ENCODE peak calls at places on chromosomes 16 and 17, in five cellular contexts. One of them, this sample, is unnamed.

GRCh38 chr16:29992371-29992967 is 2.9 kb downstream of the HIRIP3 start:
- DNase-seq in K562: no peak
- DNase-seq in GM12878: no peak
- DNase-seq in HCT116: no peak
- DNase-seq in HepG2: no peak
- DNase-seq in this sample: no peak

GRCh38 chr16:54932737-54933254 is 2.1 kb downstream of the IRX5 start:
- DNase-seq in K562: no peak
- DNase-seq in GM12878: no peak
- DNase-seq in HCT116: no peak
- DNase-seq in HepG2: no peak
- DNase-seq in this sample: no peak

GRCh38 chr16:5615868-5616642 is 518.5 kb upstream of the EEF2KMT start:
- DNase-seq in K562: peak; percentile 86
- DNase-seq in GM12878: no peak
- DNase-seq in HCT116: peak; percentile 24
- DNase-seq in HepG2: peak; percentile 35
- DNase-seq in this sample: peak; percentile 84

GRCh38 chr17:15103785-15104184 is 161.3 kb downstream of the PMP22 start:
- DNase-seq in K562: no peak
- DNase-seq in GM12878: no peak
- DNase-seq in HCT116: no peak
- DNase-seq in HepG2: no peak
- DNase-seq in this sample: no peak

GRCh38 chr17:39730095-39730921 is at the start of gene MIEN1:
- DNase-seq in K562: peak; percentile 97
- DNase-seq in GM12878: peak; percentile 43
- DNase-seq in HCT116: peak; percentile 64
- DNase-seq in HepG2: peak; percentile 78
- DNase-seq in this sample: peak; percentile 99

GRCh38 chr16:87044829-87045228 is 272.4 kb downstream of the C16orf95 start:
- DNase-seq in K562: no peak
- DNase-seq in GM12878: no peak
- DNase-seq in HCT116: no peak
- DNase-seq in HepG2: no peak
- DNase-seq in this sample: no peak

GRCh38 chr16:58299757-58300349 is 5.0 kb upstream of the PRSS54 start:
- DNase-seq in K562: peak; percentile 30
- DNase-seq in GM12878: no peak
- DNase-seq in HCT116: peak; percentile 13
- DNase-seq in HepG2: peak; percentile 26
- DNase-seq in this sample: no peak

GRCh38 chr17:58533616-58534188 is 19.3 kb upstream of the MTMR4 start:
- DNase-seq in K562: no peak
- DNase-seq in GM12878: no peak
- DNase-seq in HCT116: no peak
- DNase-seq in HepG2: no peak
- DNase-seq in this sample: no peak

GRCh38 chr17:28551421-28552186 is 820 bp downstream of the UNC119 start:
- DNase-seq in K562: no peak
- DNase-seq in GM12878: no peak
- DNase-seq in HCT116: no peak
- DNase-seq in HepG2: no peak
- DNase-seq in this sample: no peak

GRCh38 chr17:56185905-56186783 is 32.9 kb downstream of the ANKFN1 start:
- DNase-seq in K562: no peak
- DNase-seq in GM12878: no peak
- DNase-seq in HCT116: no peak
- DNase-seq in HepG2: no peak
- DNase-seq in this sample: no peak

GRCh38 chr16:2337431-2338296 is 2.9 kb downstream of the ABCA3 start:
- DNase-seq in K562: no peak
- DNase-seq in GM12878: no peak
- DNase-seq in HCT116: no peak
- DNase-seq in HepG2: no peak
- DNase-seq in this sample: no peak

GRCh38 chr16:17305694-17306093 is 165.1 kb downstream of the XYLT1 start:
- DNase-seq in K562: no peak
- DNase-seq in GM12878: peak; percentile 48
- DNase-seq in HCT116: no peak
- DNase-seq in HepG2: no peak
- DNase-seq in this sample: no peak

GRCh38 chr17:9788582-9788981 is 2.8 kb downstream of the DHRS7C start:
- DNase-seq in K562: no peak
- DNase-seq in GM12878: no peak
- DNase-seq in HCT116: no peak
- DNase-seq in HepG2: no peak
- DNase-seq in this sample: no peak

GRCh38 chr16:56388209-56388608 is 37.1 kb downstream of the AMFR start:
- DNase-seq in K562: no peak
- DNase-seq in GM12878: no peak
- DNase-seq in HCT116: no peak
- DNase-seq in HepG2: no peak
- DNase-seq in this sample: no peak
- TF ChIP-seq ZBTB33 in K562: no peak
- TF ChIP-seq ZBTB33 in GM12878: no peak
- TF ChIP-seq ZBTB33 in HCT116: no peak
- TF ChIP-seq ZBTB33 in HepG2: no peak
- TF ChIP-seq ZBTB33 in this sample: no peak

GRCh38 chr16:53744449-53744848 is 40.5 kb downstream of the FTO start:
- DNase-seq in K562: no peak
- DNase-seq in GM12878: no peak
- DNase-seq in HCT116: no peak
- DNase-seq in HepG2: peak; percentile 67
- DNase-seq in this sample: no peak
- TF ChIP-seq REST in K562: no peak
- TF ChIP-seq REST in GM12878: no peak
- TF ChIP-seq REST in HCT116: no peak
- TF ChIP-seq REST in HepG2: no peak
- TF ChIP-seq REST in this sample: no peak

DNA sequence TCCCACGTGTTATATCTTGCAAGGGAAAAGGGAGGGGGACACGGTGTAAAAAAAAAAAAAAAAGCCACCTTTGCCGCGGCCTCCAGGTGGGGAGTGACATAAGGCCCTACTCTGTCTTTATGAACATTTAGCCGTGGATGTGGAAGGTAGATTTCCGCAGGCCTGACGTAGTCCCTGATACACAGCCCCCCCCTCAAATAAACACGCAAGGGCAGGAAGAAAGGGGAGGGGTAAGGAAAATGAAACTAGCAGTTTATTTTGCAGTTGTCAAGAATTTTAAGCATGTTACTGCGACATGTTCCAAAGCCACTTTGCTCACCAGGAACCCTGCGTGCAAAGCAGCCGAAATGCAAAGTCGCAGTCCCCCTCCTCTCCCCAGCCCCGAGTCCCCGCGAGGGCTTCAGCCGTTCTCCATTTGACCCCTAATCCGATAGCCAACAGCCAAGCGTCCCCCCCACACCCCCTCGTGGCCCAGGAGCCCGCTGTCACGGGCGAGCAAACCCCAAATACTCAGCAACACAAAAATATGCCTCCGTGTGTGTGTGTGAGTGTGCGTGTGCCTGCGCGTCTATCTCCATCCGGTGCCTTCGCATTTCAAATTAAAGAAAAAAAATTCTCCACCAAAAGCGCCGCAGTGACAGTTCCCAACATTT is 1.2 kb downstream of the CBX4 start:
- DNase-seq in K562: no peak
- DNase-seq in GM12878: no peak
- DNase-seq in HCT116: no peak
- DNase-seq in HepG2: no peak
- DNase-seq in this sample: peak; percentile 62
- TF ChIP-seq ZBTB33 in K562: no peak
- TF ChIP-seq ZBTB33 in GM12878: no peak
- TF ChIP-seq ZBTB33 in HCT116: no peak
- TF ChIP-seq ZBTB33 in HepG2: no peak
- TF ChIP-seq ZBTB33 in this sample: no peak

DNA sequence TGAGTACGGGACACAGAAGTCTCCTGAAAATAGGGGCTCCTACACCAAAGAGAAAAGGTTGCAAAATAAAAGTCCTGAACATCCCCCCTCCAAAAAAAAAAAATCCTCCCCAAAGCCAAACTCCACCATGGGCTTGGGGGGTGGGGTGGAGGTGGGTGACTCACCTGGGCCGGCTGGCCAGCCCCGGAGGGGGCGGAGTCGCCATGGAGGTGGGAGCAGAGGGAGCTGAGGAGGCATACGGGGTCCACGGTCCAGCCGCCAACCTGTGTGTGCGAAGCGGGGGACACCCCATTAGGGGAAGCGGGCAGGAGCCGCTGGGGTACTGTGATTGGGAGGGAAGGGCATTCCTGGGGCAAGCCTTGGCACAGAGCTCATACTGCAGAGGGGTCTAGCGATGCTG is 31.0 kb downstream of the SRCIN1 start:
- DNase-seq in K562: no peak
- DNase-seq in GM12878: no peak
- DNase-seq in HCT116: no peak
- DNase-seq in HepG2: no peak
- DNase-seq in this sample: no peak
- TF ChIP-seq REST in K562: no peak
- TF ChIP-seq REST in GM12878: no peak
- TF ChIP-seq REST in HCT116: no peak
- TF ChIP-seq REST in HepG2: no peak
- TF ChIP-seq REST in this sample: no peak

DNA sequence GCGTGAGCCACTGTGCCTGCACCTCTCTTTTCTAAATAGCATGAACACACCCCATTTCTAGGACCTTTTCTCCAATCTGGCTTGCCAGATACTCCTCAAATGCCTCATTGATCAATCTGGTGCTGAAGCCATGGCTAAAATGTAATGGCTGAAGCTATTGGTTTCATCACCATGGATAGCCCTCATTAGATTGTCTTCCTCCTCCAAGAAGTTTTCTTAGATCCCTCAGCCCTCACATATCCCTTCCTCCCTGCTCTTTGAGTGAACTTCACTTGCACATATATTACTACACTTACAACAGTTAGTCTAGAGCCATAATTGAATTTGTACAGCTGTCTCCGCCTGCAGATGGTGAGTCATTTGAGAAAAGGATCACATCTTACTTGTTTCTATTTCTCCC is 77.9 kb upstream of the TOX3 start:
- DNase-seq in K562: no peak
- DNase-seq in GM12878: no peak
- DNase-seq in HCT116: no peak
- DNase-seq in HepG2: no peak
- DNase-seq in this sample: no peak
- TF ChIP-seq ZBTB33 in K562: no peak
- TF ChIP-seq ZBTB33 in GM12878: no peak
- TF ChIP-seq ZBTB33 in HCT116: no peak
- TF ChIP-seq ZBTB33 in HepG2: no peak
- TF ChIP-seq ZBTB33 in this sample: no peak

GRCh38 chr16:81739503-81739902 is 39.6 kb upstream of the PLCG2 start:
- DNase-seq in K562: no peak
- DNase-seq in GM12878: no peak
- DNase-seq in HCT116: no peak
- DNase-seq in HepG2: no peak
- DNase-seq in this sample: no peak

GRCh38 chr16:81740163-81740562 is 38.9 kb upstream of the PLCG2 start:
- DNase-seq in K562: peak; percentile 48
- DNase-seq in GM12878: peak; percentile 68
- DNase-seq in HCT116: no peak
- DNase-seq in HepG2: peak; percentile 31
- DNase-seq in this sample: no peak

GRCh38 chr16:81737885-81738536 is 41.1 kb upstream of the PLCG2 start:
- DNase-seq in K562: peak; percentile 90
- DNase-seq in GM12878: peak; percentile 80
- DNase-seq in HCT116: peak; percentile 79
- DNase-seq in HepG2: peak; percentile 74
- DNase-seq in this sample: peak; percentile 84

GRCh38 chr16:81734632-81735434 is 44.3 kb upstream of the PLCG2 start:
- DNase-seq in K562: no peak
- DNase-seq in GM12878: no peak
- DNase-seq in HCT116: no peak
- DNase-seq in HepG2: no peak
- DNase-seq in this sample: no peak

DNA sequence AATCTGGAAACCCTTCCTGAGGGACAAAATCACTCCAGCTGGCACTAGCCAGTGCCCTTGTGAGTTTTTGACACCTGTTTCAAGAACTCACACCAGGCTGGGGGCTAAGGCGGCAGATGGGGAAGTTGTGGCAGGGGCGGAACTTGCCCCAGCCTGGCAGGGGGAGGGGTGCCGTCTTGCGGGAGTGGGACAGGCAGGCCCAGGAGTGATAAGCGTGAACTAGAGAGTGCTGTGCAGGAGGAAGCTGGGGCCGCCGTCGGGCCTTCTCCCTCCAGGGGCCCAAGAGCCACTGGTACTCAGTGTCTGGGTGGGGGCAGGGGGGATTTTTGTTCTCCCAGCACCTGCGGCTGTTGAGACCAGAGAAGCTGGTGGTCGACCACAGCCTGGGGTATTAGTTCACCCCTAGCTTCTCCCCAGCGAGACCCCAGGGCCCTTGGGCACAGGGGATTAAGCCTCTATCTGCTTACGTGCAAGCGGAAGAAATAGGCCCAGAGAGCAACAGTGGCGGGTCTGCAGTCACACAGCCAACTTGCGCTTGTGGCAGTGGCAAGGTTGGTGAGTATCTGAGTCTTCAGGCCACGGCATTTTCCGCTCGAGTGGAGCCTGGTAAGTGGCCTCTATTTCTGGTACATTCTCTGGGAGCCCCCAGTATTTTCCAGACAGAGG is 40.1 kb upstream of the PLCG2 start:
- DNase-seq in K562: peak; percentile 64
- DNase-seq in GM12878: no peak
- DNase-seq in HCT116: no peak
- DNase-seq in HepG2: no peak
- DNase-seq in this sample: no peak
- TF ChIP-seq REST in K562: no peak
- TF ChIP-seq REST in GM12878: no peak
- TF ChIP-seq REST in HCT116: no peak
- TF ChIP-seq REST in HepG2: no peak
- TF ChIP-seq REST in this sample: no peak

GRCh38 chr17:16909887-16910286 is 62.0 kb downstream of the TNFRSF13B start:
- DNase-seq in K562: no peak
- DNase-seq in GM12878: no peak
- DNase-seq in HCT116: no peak
- DNase-seq in HepG2: no peak
- DNase-seq in this sample: no peak

GRCh38 chr17:16909472-16909871 is 62.4 kb downstream of the TNFRSF13B start:
- DNase-seq in K562: no peak
- DNase-seq in GM12878: no peak
- DNase-seq in HCT116: no peak
- DNase-seq in HepG2: no peak
- DNase-seq in this sample: no peak

GRCh38 chr17:16912021-16912962 is 59.6 kb downstream of the TNFRSF13B start:
- DNase-seq in K562: no peak
- DNase-seq in GM12878: no peak
- DNase-seq in HCT116: no peak
- DNase-seq in HepG2: no peak
- DNase-seq in this sample: no peak

GRCh38 chr17:16910341-16910740 is 61.6 kb downstream of the TNFRSF13B start:
- DNase-seq in K562: no peak
- DNase-seq in GM12878: no peak
- DNase-seq in HCT116: no peak
- DNase-seq in HepG2: no peak
- DNase-seq in this sample: no peak

GRCh38 chr17:16911141-16911937 is 60.6 kb downstream of the TNFRSF13B start:
- DNase-seq in K562: peak; percentile 1
- DNase-seq in GM12878: no peak
- DNase-seq in HCT116: no peak
- DNase-seq in HepG2: no peak
- DNase-seq in this sample: no peak
- TF ChIP-seq ZBTB33 in K562: no peak
- TF ChIP-seq ZBTB33 in GM12878: no peak
- TF ChIP-seq ZBTB33 in HCT116: no peak
- TF ChIP-seq ZBTB33 in HepG2: no peak
- TF ChIP-seq ZBTB33 in this sample: no peak